ENCODE peak calls at places on chromosome 20, in six cellular contexts. One of them, this sample, is unnamed.
A peak's percentile ranks its signal among the peaks of the same experiment; 100 is the strongest.

GRCh38 chr20:49344975-49345374 is 67.1 kb upstream of the ZNFX1 start:
- DNase-seq in heart right ventricle: peak; percentile 53
- DNase-seq in tibial nerve: peak; percentile 48
- DNase-seq in foreskin fibroblast: peak; percentile 96
- DNase-seq in A673: peak; percentile 86
- DNase-seq in body of pancreas: peak; percentile 26
- DNase-seq in this sample: peak; percentile 96

GRCh38 chr20:63957004-63957689 is 931 bp upstream of the UCKL1 start:
- DNase-seq in heart right ventricle: peak; percentile 61
- DNase-seq in tibial nerve: no peak
- DNase-seq in foreskin fibroblast: peak; percentile 89
- DNase-seq in A673: peak; percentile 80
- DNase-seq in body of pancreas: peak; percentile 69
- DNase-seq in this sample: peak; percentile 61

GRCh38 chr20:483791-484644 is 21.7 kb upstream of the TBC1D20 start:
- DNase-seq in heart right ventricle: peak; percentile 48
- DNase-seq in tibial nerve: no peak
- DNase-seq in foreskin fibroblast: no peak
- DNase-seq in A673: no peak
- DNase-seq in body of pancreas: peak; percentile 52
- DNase-seq in this sample: no peak

GRCh38 chr20:38127920-38128528 is 37.0 kb downstream of the TGM2 start:
- DNase-seq in heart right ventricle: no peak
- DNase-seq in tibial nerve: no peak
- DNase-seq in foreskin fibroblast: no peak
- DNase-seq in A673: no peak
- DNase-seq in body of pancreas: no peak
- DNase-seq in this sample: no peak

GRCh38 chr20:30484749-30485070 is 772.8 kb upstream of the DEFB115 start:
- DNase-seq in heart right ventricle: no peak
- DNase-seq in tibial nerve: no peak
- DNase-seq in foreskin fibroblast: no peak
- DNase-seq in A673: no peak
- DNase-seq in body of pancreas: no peak
- DNase-seq in this sample: no peak

GRCh38 chr20:5535211-5535756 is 214.9 kb upstream of the SHLD1 start:
- DNase-seq in heart right ventricle: no peak
- DNase-seq in tibial nerve: no peak
- DNase-seq in foreskin fibroblast: peak; percentile 86
- DNase-seq in A673: no peak
- DNase-seq in body of pancreas: no peak
- DNase-seq in this sample: peak; percentile 92

GRCh38 chr20:49028684-49029083 is 17.4 kb upstream of the CSE1L start:
- DNase-seq in heart right ventricle: no peak
- DNase-seq in tibial nerve: no peak
- DNase-seq in foreskin fibroblast: peak; percentile 25
- DNase-seq in A673: peak; percentile 48
- DNase-seq in body of pancreas: no peak
- DNase-seq in this sample: peak; percentile 58

GRCh38 chr20:36085686-36086267 is 68.8 kb upstream of the EPB41L1 start:
- DNase-seq in heart right ventricle: no peak
- DNase-seq in tibial nerve: no peak
- DNase-seq in foreskin fibroblast: peak; percentile 70
- DNase-seq in A673: no peak
- DNase-seq in body of pancreas: no peak
- DNase-seq in this sample: peak; percentile 56

GRCh38 chr20:34385464-34385863 is 22.4 kb downstream of the ITCH start:
- DNase-seq in heart right ventricle: no peak
- DNase-seq in tibial nerve: no peak
- DNase-seq in foreskin fibroblast: no peak
- DNase-seq in A673: no peak
- DNase-seq in body of pancreas: no peak
- DNase-seq in this sample: no peak

GRCh38 chr20:61773926-61774587 is 291.6 kb downstream of the TAF4 start:
- DNase-seq in heart right ventricle: no peak
- DNase-seq in tibial nerve: no peak
- DNase-seq in foreskin fibroblast: no peak
- DNase-seq in A673: no peak
- DNase-seq in body of pancreas: no peak
- DNase-seq in this sample: no peak

GRCh38 chr20:45823949-45824835 is 2.9 kb downstream of the TNNC2 start:
- DNase-seq in heart right ventricle: no peak
- DNase-seq in tibial nerve: no peak
- DNase-seq in foreskin fibroblast: peak; percentile 78
- DNase-seq in A673: peak; percentile 60
- DNase-seq in body of pancreas: peak; percentile 52
- DNase-seq in this sample: peak; percentile 39

GRCh38 chr20:47149939-47150338 is 206.6 kb downstream of the ZMYND8 start:
- DNase-seq in heart right ventricle: no peak
- DNase-seq in tibial nerve: no peak
- DNase-seq in foreskin fibroblast: no peak
- DNase-seq in A673: no peak
- DNase-seq in body of pancreas: no peak
- DNase-seq in this sample: no peak

GRCh38 chr20:59004493-59004762 is 2.6 kb downstream of the CTSZ start:
- DNase-seq in heart right ventricle: peak; percentile 53
- DNase-seq in tibial nerve: peak; percentile 30
- DNase-seq in foreskin fibroblast: no peak
- DNase-seq in A673: no peak
- DNase-seq in body of pancreas: peak; percentile 39
- DNase-seq in this sample: no peak

GRCh38 chr20:41072099-41072798 is 43.6 kb downstream of the TOP1 start:
- DNase-seq in heart right ventricle: peak; percentile 18
- DNase-seq in tibial nerve: no peak
- DNase-seq in foreskin fibroblast: peak; percentile 89
- DNase-seq in A673: no peak
- DNase-seq in body of pancreas: no peak
- DNase-seq in this sample: peak; percentile 89

GRCh38 chr20:47456041-47456537 is 45.6 kb upstream of the NCOA3 start:
- DNase-seq in heart right ventricle: no peak
- DNase-seq in tibial nerve: no peak
- DNase-seq in foreskin fibroblast: no peak
- DNase-seq in A673: no peak
- DNase-seq in body of pancreas: no peak
- DNase-seq in this sample: no peak

GRCh38 chr20:2872304-2873009 is 824 bp upstream of the PTPRA start:
- DNase-seq in heart right ventricle: peak; percentile 47
- DNase-seq in tibial nerve: peak; percentile 27
- DNase-seq in foreskin fibroblast: peak; percentile 89
- DNase-seq in A673: peak; percentile 78
- DNase-seq in body of pancreas: peak; percentile 72
- DNase-seq in this sample: peak; percentile 43

GRCh38 chr20:1825492-1825891 is 69.7 kb upstream of the SIRPA start:
- DNase-seq in heart right ventricle: no peak
- DNase-seq in tibial nerve: no peak
- DNase-seq in foreskin fibroblast: peak; percentile 43
- DNase-seq in A673: no peak
- DNase-seq in body of pancreas: no peak
- DNase-seq in this sample: peak; percentile 58

GRCh38 chr20:37295001-37295400 is 5.5 kb downstream of the MANBAL start:
- DNase-seq in heart right ventricle: no peak
- DNase-seq in tibial nerve: no peak
- DNase-seq in foreskin fibroblast: peak; percentile 98
- DNase-seq in A673: peak; percentile 40
- DNase-seq in body of pancreas: no peak
- DNase-seq in this sample: peak; percentile 95

GRCh38 chr20:41027872-41028358 is 707 bp upstream of the TOP1 start:
- DNase-seq in heart right ventricle: no peak
- DNase-seq in tibial nerve: no peak
- DNase-seq in foreskin fibroblast: no peak
- DNase-seq in A673: no peak
- DNase-seq in body of pancreas: no peak
- DNase-seq in this sample: no peak

GRCh38 chr20:18717062-18717461 is 96.5 kb upstream of the SCP2D1 start:
- DNase-seq in heart right ventricle: no peak
- DNase-seq in tibial nerve: no peak
- DNase-seq in foreskin fibroblast: no peak
- DNase-seq in A673: no peak
- DNase-seq in body of pancreas: no peak
- DNase-seq in this sample: no peak

GRCh38 chr20:44780226-44780625 is 30.1 kb downstream of the RIMS4 start:
- DNase-seq in heart right ventricle: peak; percentile 28
- DNase-seq in tibial nerve: no peak
- DNase-seq in foreskin fibroblast: peak; percentile 79
- DNase-seq in A673: peak; percentile 68
- DNase-seq in body of pancreas: peak; percentile 17
- DNase-seq in this sample: peak; percentile 72

GRCh38 chr20:18739785-18740184 is 73.8 kb upstream of the SCP2D1 start:
- DNase-seq in heart right ventricle: no peak
- DNase-seq in tibial nerve: peak; percentile 16
- DNase-seq in foreskin fibroblast: peak; percentile 85
- DNase-seq in A673: no peak
- DNase-seq in body of pancreas: peak; percentile 20
- DNase-seq in this sample: peak; percentile 86

GRCh38 chr20:37494301-37494700 is 26.7 kb upstream of the NNAT start:
- DNase-seq in heart right ventricle: no peak
- DNase-seq in tibial nerve: no peak
- DNase-seq in foreskin fibroblast: no peak
- DNase-seq in A673: no peak
- DNase-seq in body of pancreas: no peak
- DNase-seq in this sample: no peak

GRCh38 chr20:15252289-15252688 is 914.9 kb upstream of the FLRT3 start:
- DNase-seq in heart right ventricle: no peak
- DNase-seq in tibial nerve: no peak
- DNase-seq in foreskin fibroblast: no peak
- DNase-seq in A673: no peak
- DNase-seq in body of pancreas: no peak
- DNase-seq in this sample: no peak

GRCh38 chr20:34085544-34086040 is 26.5 kb downstream of the EIF2S2 start:
- DNase-seq in heart right ventricle: no peak
- DNase-seq in tibial nerve: no peak
- DNase-seq in foreskin fibroblast: no peak
- DNase-seq in A673: no peak
- DNase-seq in body of pancreas: no peak
- DNase-seq in this sample: no peak

GRCh38 chr20:23302801-23303200 is 47.8 kb upstream of the NXT1 start:
- DNase-seq in heart right ventricle: no peak
- DNase-seq in tibial nerve: no peak
- DNase-seq in foreskin fibroblast: no peak
- DNase-seq in A673: no peak
- DNase-seq in body of pancreas: no peak
- DNase-seq in this sample: no peak

GRCh38 chr20:57498425-57499400 is 26.2 kb downstream of the CTCFL start:
- DNase-seq in heart right ventricle: no peak
- DNase-seq in tibial nerve: no peak
- DNase-seq in foreskin fibroblast: peak; percentile 51
- DNase-seq in A673: peak; percentile 46
- DNase-seq in body of pancreas: no peak
- DNase-seq in this sample: peak; percentile 30

GRCh38 chr20:37911838-37912273 is 8.9 kb downstream of the VSTM2L start:
- DNase-seq in heart right ventricle: peak; percentile 41
- DNase-seq in tibial nerve: no peak
- DNase-seq in foreskin fibroblast: peak; percentile 57
- DNase-seq in A673: peak; percentile 91
- DNase-seq in body of pancreas: peak; percentile 23
- DNase-seq in this sample: peak; percentile 69

GRCh38 chr20:24766826-24767622 is 182.0 kb upstream of the CST7 start:
- DNase-seq in heart right ventricle: no peak
- DNase-seq in tibial nerve: no peak
- DNase-seq in foreskin fibroblast: no peak
- DNase-seq in A673: no peak
- DNase-seq in body of pancreas: no peak
- DNase-seq in this sample: no peak

GRCh38 chr20:4375881-4376280 is 345.8 kb upstream of the PRND start:
- DNase-seq in heart right ventricle: no peak
- DNase-seq in tibial nerve: no peak
- DNase-seq in foreskin fibroblast: peak; percentile 87
- DNase-seq in A673: peak; percentile 40
- DNase-seq in body of pancreas: no peak
- DNase-seq in this sample: peak; percentile 11
- H3K4me3 ChIP-seq in heart right ventricle: no peak overlapping the region
- H3K4me3 ChIP-seq in tibial nerve: no peak overlapping the region
- H3K4me3 ChIP-seq in foreskin fibroblast: no peak overlapping the region
- H3K4me3 ChIP-seq in A673: no peak overlapping the region
- H3K4me3 ChIP-seq in body of pancreas: no peak overlapping the region
- H3K4me3 ChIP-seq in this sample: no peak overlapping the region

DNA sequence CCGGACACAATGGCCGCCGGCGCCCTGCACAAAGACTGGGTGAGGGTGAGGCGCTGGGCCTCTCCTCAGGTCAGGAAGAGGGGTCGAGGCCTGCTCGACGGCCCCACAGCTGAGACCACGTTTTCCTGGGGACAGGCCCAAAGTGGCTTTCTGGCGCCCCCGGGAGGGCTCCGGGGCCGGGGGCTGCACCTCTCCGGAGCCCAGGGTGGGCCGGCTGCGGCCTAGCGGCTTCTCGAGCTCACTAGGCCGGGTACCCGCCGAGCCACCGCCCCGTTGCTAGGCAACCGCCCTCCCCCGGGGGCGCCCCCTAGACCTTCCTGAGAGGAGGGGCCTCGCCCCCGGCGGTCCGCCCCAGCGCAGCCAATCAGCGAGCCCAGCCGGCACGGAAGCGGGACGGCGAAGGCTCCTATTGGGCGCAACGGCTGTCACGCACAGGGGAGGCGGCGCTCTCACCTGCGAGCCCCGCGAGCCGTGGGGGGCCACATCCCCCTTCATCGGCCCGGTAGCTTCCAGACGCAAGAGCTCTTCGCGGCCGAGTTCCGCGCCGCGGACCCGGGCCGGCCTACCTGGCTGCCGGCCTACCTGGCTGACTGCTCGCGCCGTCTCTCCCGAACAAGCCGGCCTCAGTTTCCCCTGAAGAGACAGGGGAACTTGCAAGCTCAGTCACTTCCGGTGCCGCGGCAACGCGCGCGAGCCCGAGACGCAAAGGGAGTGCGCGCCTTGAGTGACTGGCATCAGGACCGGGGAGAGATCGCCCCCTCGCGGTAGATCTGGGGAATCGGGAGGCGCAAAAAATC is 812 bp upstream of the BCL2L1 start:
- DNase-seq in heart right ventricle: peak; percentile 98
- DNase-seq in tibial nerve: peak; percentile 92
- DNase-seq in foreskin fibroblast: peak; percentile 100
- DNase-seq in A673: peak; percentile 99
- DNase-seq in body of pancreas: peak; percentile 97
- DNase-seq in this sample: peak; percentile 98
- H3K4me3 ChIP-seq in heart right ventricle: peak overlapping the region; percentile 75
- H3K4me3 ChIP-seq in tibial nerve: peak overlapping the region; percentile 75
- H3K4me3 ChIP-seq in foreskin fibroblast: peak overlapping the region; percentile 71
- H3K4me3 ChIP-seq in A673: peak overlapping the region; percentile 66
- H3K4me3 ChIP-seq in body of pancreas: peak overlapping the region; percentile 71
- H3K4me3 ChIP-seq in this sample: peak overlapping the region; percentile 78

GRCh38 chr20:10556519-10557083 is 117.2 kb downstream of the JAG1 start:
- DNase-seq in heart right ventricle: no peak
- DNase-seq in tibial nerve: no peak
- DNase-seq in foreskin fibroblast: no peak
- DNase-seq in A673: no peak
- DNase-seq in body of pancreas: no peak
- DNase-seq in this sample: no peak
- H3K4me3 ChIP-seq in heart right ventricle: no peak overlapping the region
- H3K4me3 ChIP-seq in tibial nerve: no peak overlapping the region
- H3K4me3 ChIP-seq in foreskin fibroblast: no peak overlapping the region
- H3K4me3 ChIP-seq in A673: no peak overlapping the region
- H3K4me3 ChIP-seq in body of pancreas: no peak overlapping the region
- H3K4me3 ChIP-seq in this sample: no peak overlapping the region

DNA sequence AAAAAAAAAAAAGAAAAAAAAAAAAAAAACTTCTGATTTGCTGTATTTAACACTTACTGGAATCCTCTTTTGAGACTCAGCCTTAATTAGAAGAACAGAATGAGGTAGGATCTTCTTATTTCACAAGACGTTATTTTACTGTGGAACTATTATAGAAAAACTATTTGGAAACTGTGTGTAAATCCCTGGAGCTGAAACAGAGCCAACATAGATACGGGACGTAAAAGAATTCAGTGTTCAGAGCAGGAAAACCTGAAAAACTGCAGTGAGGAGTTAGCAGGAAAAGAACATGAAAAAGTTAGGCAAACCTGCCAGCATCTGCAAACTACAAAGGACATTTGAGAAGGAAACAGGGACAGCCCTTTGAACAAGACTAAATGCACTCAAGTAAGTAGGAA is 3.4 kb upstream of the ZNF217 start:
- DNase-seq in heart right ventricle: no peak
- DNase-seq in tibial nerve: no peak
- DNase-seq in foreskin fibroblast: no peak
- DNase-seq in A673: peak; percentile 14
- DNase-seq in body of pancreas: no peak
- DNase-seq in this sample: peak; percentile 62
- H3K4me3 ChIP-seq in heart right ventricle: no peak overlapping the region
- H3K4me3 ChIP-seq in tibial nerve: no peak overlapping the region
- H3K4me3 ChIP-seq in foreskin fibroblast: no peak overlapping the region
- H3K4me3 ChIP-seq in A673: peak overlapping the region; percentile 79
- H3K4me3 ChIP-seq in body of pancreas: no peak overlapping the region
- H3K4me3 ChIP-seq in this sample: no peak overlapping the region

This sample was measured in fibroblast of the aortic adventitia.